ENCODE peak calls at places on chromosomes 6 and 20, in five cellular contexts. T, C, I, X and J are unnamed samples.
A peak's percentile ranks its signal among the peaks of the same experiment; 100 is the strongest.

GRCh38 chr6:50720623-50721022 is 7.3 kb downstream of the TFAP2D start:
- DNase-seq in I (no peak), T (no peak), X (no peak), C (no peak), J (no peak)

GRCh38 chr20:1941226-1941625 is 46.0 kb downstream of the SIRPA start:
- DNase-seq in C (peak; percentile 73), I (no peak), T (peak; percentile 76), X (no peak), J (no peak)

GRCh38 chr6:168440520-168441433 is at the start of gene SMOC2:
- DNase-seq in X (no peak), C (peak; percentile 79), T (no peak), I (no peak), J (no peak)

GRCh38 chr20:7710440-7710839 is 229.8 kb downstream of the HAO1 start:
- DNase-seq in I (no peak), X (no peak), T (no peak), C (no peak), J (no peak)

GRCh38 chr20:45153756-45154155 is 20.9 kb upstream of the PI3 start:
- DNase-seq in T (no peak), C (no peak), X (no peak), I (no peak), J (no peak)

GRCh38 chr6:85677243-85677956 is 34.7 kb upstream of the SYNCRIP start:
- DNase-seq in I (no peak), X (peak; percentile 15), C (no peak), T (no peak), J (no peak)

GRCh38 chr6:20448828-20449227 is 47.1 kb downstream of the E2F3 start:
- DNase-seq in I (no peak), C (no peak), T (no peak), X (no peak), J (no peak)

GRCh38 chr6:31396422-31397152 is 6.8 kb upstream of the MICA start:
- DNase-seq in T (peak; percentile 77), X (peak; percentile 95), I (peak; percentile 69), C (peak; percentile 85), J (peak; percentile 66)

GRCh38 chr20:49529470-49529869 is 38.5 kb downstream of the PTGIS start:
- DNase-seq in X (no peak), T (no peak), I (no peak), C (no peak), J (no peak)

GRCh38 chr6:122322824-122323223 is 76.6 kb upstream of the HSF2 start:
- DNase-seq in C (no peak), I (no peak), T (no peak), X (no peak), J (no peak)

GRCh38 chr6:37956711-37957110 is 137.2 kb downstream of the ZFAND3 start:
- DNase-seq in X (no peak), T (no peak), I (no peak), C (no peak), J (no peak)

GRCh38 chr6:43735642-43736199 is 34.3 kb upstream of the VEGFA start:
- DNase-seq in T (no peak), C (no peak), X (no peak), I (no peak), J (no peak)

GRCh38 chr6:72649032-72649984 is 27.4 kb downstream of the KCNQ5 start:
- DNase-seq in X (peak; percentile 57), C (no peak), I (no peak), T (peak; percentile 14), J (peak; percentile 5)

GRCh38 chr20:14925286-14925685 is 587.9 kb upstream of the FLRT3 start:
- DNase-seq in X (no peak), T (no peak), C (no peak), I (no peak), J (no peak)

GRCh38 chr6:11609324-11610071 is 71.9 kb downstream of the TMEM170B start:
- DNase-seq in I (no peak), X (no peak), C (no peak), T (peak; percentile 75), J (peak; percentile 76)

GRCh38 chr6:39590994-39591393 is 134.2 kb downstream of the KIF6 start:
- DNase-seq in C (no peak), X (no peak), I (no peak), T (no peak), J (no peak)

GRCh38 chr20:63735859-63736718 is at the start of gene LIME1:
- DNase-seq in T (no peak), I (no peak), X (peak; percentile 50), C (peak; percentile 58), J (no peak)

GRCh38 chr6:112231609-112232060 is 22.7 kb downstream of the LAMA4 start:
- DNase-seq in X (no peak), I (peak; percentile 96), C (no peak), T (no peak), J (no peak)

GRCh38 chr6:141359953-141360352 is 772.8 kb upstream of the GJE1 start:
- DNase-seq in I (peak; percentile 68), X (no peak), C (no peak), T (no peak), J (peak; percentile 2)

GRCh38 chr6:157710604-157711003 is 112.4 kb upstream of the SNX9 start:
- DNase-seq in I (no peak), X (no peak), T (no peak), C (no peak), J (no peak)

GRCh38 chr20:20568604-20569205 is 143.7 kb downstream of the RALGAPA2 start:
- DNase-seq in C (no peak), T (peak; percentile 38), X (peak; percentile 54), I (peak; percentile 90), J (peak; percentile 13)

GRCh38 chr6:76490456-76490855 is 418.0 kb upstream of the IMPG1 start:
- DNase-seq in T (no peak), X (no peak), C (no peak), I (no peak), J (no peak)

GRCh38 chr6:21098134-21098533 is 495.4 kb upstream of the SOX4 start:
- DNase-seq in C (no peak), X (no peak), I (no peak), T (no peak), J (no peak)

GRCh38 chr6:49202923-49203322 is 260.1 kb downstream of the MMUT start:
- DNase-seq in T (no peak), C (no peak), I (no peak), X (no peak), J (no peak)

GRCh38 chr6:117389227-117390057 is 36.3 kb downstream of the ROS1 start:
- DNase-seq in C (no peak), T (no peak), X (no peak), I (no peak), J (no peak)

GRCh38 chr6:69155467-69155866 is 520.4 kb downstream of the ADGRB3 start:
- DNase-seq in C (no peak), T (no peak), X (no peak), I (no peak), J (no peak)

GRCh38 chr6:4101298-4101697 is 22.4 kb upstream of the FAM217A start:
- DNase-seq in C (no peak), I (no peak), T (no peak), X (no peak), J (no peak)

GRCh38 chr6:20056350-20056992 is 155.8 kb downstream of the MBOAT1 start:
- DNase-seq in T (peak; percentile 46), I (peak; percentile 77), C (no peak), X (no peak), J (peak; percentile 14)